ENCODE peak calls at places on chromosomes 7 and 10, in ten cellular contexts. One of them, this sample, is unnamed.

GRCh38 chr7:105245398-105246099 is 143.2 kb downstream of the SRPK2 start:
- DNase-seq in BE2C: no peak
- DNase-seq in transverse colon: no peak
- DNase-seq in sigmoid colon: no peak
- DNase-seq in mammary epithelial cell: no peak
- DNase-seq in NB4: no peak
- DNase-seq in cardiac fibroblast: peak
- DNase-seq in HCT116: no peak
- DNase-seq in RWPE1: no peak
- DNase-seq in ovary: peak
- DNase-seq in this sample: no peak

GRCh38 chr7:38699481-38699880 is 68.3 kb upstream of the AMPH start:
- DNase-seq in RWPE1: no peak
- DNase-seq in mammary epithelial cell: no peak
- DNase-seq in NB4: no peak
- DNase-seq in cardiac fibroblast: peak
- DNase-seq in HCT116: no peak
- DNase-seq in sigmoid colon: no peak
- DNase-seq in BE2C: no peak
- DNase-seq in transverse colon: no peak
- DNase-seq in ovary: no peak
- DNase-seq in this sample: no peak

GRCh38 chr7:155224116-155224811 is 73.4 kb upstream of the INSIG1 start:
- DNase-seq in cardiac fibroblast: no peak
- DNase-seq in mammary epithelial cell: peak
- DNase-seq in RWPE1: no peak
- DNase-seq in BE2C: no peak
- DNase-seq in HCT116: no peak
- DNase-seq in sigmoid colon: no peak
- DNase-seq in NB4: no peak
- DNase-seq in transverse colon: no peak
- DNase-seq in ovary: no peak
- DNase-seq in this sample: no peak

GRCh38 chr10:92699518-92700272 is 9.9 kb downstream of the HHEX start:
- DNase-seq in sigmoid colon: no peak
- DNase-seq in mammary epithelial cell: peak
- DNase-seq in transverse colon: peak
- DNase-seq in HCT116: no peak
- DNase-seq in RWPE1: no peak
- DNase-seq in cardiac fibroblast: peak
- DNase-seq in ovary: no peak
- DNase-seq in NB4: peak
- DNase-seq in BE2C: peak
- DNase-seq in this sample: peak

GRCh38 chr7:154651501-154651900 is 351.4 kb downstream of the PAXIP1 start:
- DNase-seq in transverse colon: no peak
- DNase-seq in RWPE1: no peak
- DNase-seq in BE2C: no peak
- DNase-seq in cardiac fibroblast: no peak
- DNase-seq in ovary: no peak
- DNase-seq in mammary epithelial cell: no peak
- DNase-seq in HCT116: no peak
- DNase-seq in sigmoid colon: no peak
- DNase-seq in NB4: no peak
- DNase-seq in this sample: no peak

GRCh38 chr10:15642095-15642494 is 77.6 kb downstream of the ITGA8 start:
- DNase-seq in transverse colon: no peak
- DNase-seq in BE2C: no peak
- DNase-seq in cardiac fibroblast: peak
- DNase-seq in NB4: no peak
- DNase-seq in RWPE1: no peak
- DNase-seq in ovary: no peak
- DNase-seq in HCT116: no peak
- DNase-seq in mammary epithelial cell: no peak
- DNase-seq in sigmoid colon: no peak
- DNase-seq in this sample: no peak

GRCh38 chr10:132451506-132452215 is 54.7 kb downstream of the PWWP2B start:
- DNase-seq in BE2C: peak
- DNase-seq in NB4: peak
- DNase-seq in mammary epithelial cell: peak
- DNase-seq in sigmoid colon: no peak
- DNase-seq in cardiac fibroblast: no peak
- DNase-seq in transverse colon: peak
- DNase-seq in HCT116: no peak
- DNase-seq in RWPE1: no peak
- DNase-seq in ovary: peak
- DNase-seq in this sample: peak

GRCh38 chr10:7853892-7854289 is 35.6 kb downstream of the TAF3 start:
- DNase-seq in transverse colon: no peak
- DNase-seq in sigmoid colon: no peak
- DNase-seq in ovary: no peak
- DNase-seq in NB4: no peak
- DNase-seq in cardiac fibroblast: no peak
- DNase-seq in HCT116: no peak
- DNase-seq in mammary epithelial cell: no peak
- DNase-seq in BE2C: no peak
- DNase-seq in RWPE1: no peak
- DNase-seq in this sample: no peak

GRCh38 chr10:74208997-74209396 is 58.0 kb downstream of the ADK start:
- DNase-seq in NB4: no peak
- DNase-seq in sigmoid colon: no peak
- DNase-seq in mammary epithelial cell: no peak
- DNase-seq in BE2C: no peak
- DNase-seq in RWPE1: no peak
- DNase-seq in transverse colon: no peak
- DNase-seq in cardiac fibroblast: no peak
- DNase-seq in HCT116: no peak
- DNase-seq in ovary: no peak
- DNase-seq in this sample: no peak

GRCh38 chr10:74213019-74213418 is 62.0 kb downstream of the ADK start:
- DNase-seq in HCT116: no peak
- DNase-seq in RWPE1: no peak
- DNase-seq in NB4: no peak
- DNase-seq in BE2C: no peak
- DNase-seq in ovary: no peak
- DNase-seq in mammary epithelial cell: no peak
- DNase-seq in transverse colon: no peak
- DNase-seq in sigmoid colon: no peak
- DNase-seq in cardiac fibroblast: no peak
- DNase-seq in this sample: no peak

GRCh38 chr10:74208081-74208480 is 57.1 kb downstream of the ADK start:
- DNase-seq in mammary epithelial cell: no peak
- DNase-seq in BE2C: no peak
- DNase-seq in sigmoid colon: no peak
- DNase-seq in cardiac fibroblast: no peak
- DNase-seq in RWPE1: no peak
- DNase-seq in ovary: no peak
- DNase-seq in transverse colon: peak
- DNase-seq in NB4: no peak
- DNase-seq in HCT116: no peak
- DNase-seq in this sample: no peak

GRCh38 chr10:74207681-74208080 is 56.7 kb downstream of the ADK start:
- DNase-seq in sigmoid colon: no peak
- DNase-seq in mammary epithelial cell: no peak
- DNase-seq in HCT116: no peak
- DNase-seq in BE2C: no peak
- DNase-seq in NB4: no peak
- DNase-seq in RWPE1: no peak
- DNase-seq in cardiac fibroblast: no peak
- DNase-seq in transverse colon: no peak
- DNase-seq in ovary: no peak
- DNase-seq in this sample: no peak

DNA sequence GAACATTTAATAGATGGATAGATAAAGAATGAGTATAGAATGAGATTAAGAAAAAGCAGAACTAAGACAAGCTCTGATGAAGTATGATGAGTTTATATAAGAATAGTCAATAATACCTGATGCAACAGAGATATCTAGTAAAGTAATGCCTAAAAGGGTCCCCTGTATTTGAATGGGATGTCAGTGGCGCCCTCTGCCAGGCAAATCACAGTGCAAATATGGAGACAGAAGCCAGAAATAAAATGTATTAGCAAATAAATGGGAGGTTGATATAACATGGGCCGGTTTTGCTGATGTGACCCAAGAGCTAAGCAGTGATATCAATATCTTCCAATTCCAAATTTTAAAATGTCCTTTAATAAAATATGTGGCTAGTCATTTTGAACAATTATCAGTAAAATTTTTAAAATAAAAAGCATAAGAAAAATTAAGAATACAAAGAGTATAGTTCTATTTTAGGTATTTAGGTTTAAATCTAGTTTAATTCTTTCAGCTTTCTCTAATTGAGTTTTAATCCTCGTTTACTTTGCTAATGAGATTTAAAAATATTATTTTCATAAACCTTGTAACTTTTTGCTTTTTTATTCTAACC is 62.6 kb downstream of the ADK start:
- DNase-seq in NB4: peak
- DNase-seq in sigmoid colon: no peak
- DNase-seq in HCT116: peak
- DNase-seq in mammary epithelial cell: no peak
- DNase-seq in transverse colon: peak
- DNase-seq in RWPE1: peak
- DNase-seq in ovary: peak
- DNase-seq in cardiac fibroblast: peak
- DNase-seq in BE2C: peak
- DNase-seq in this sample: no peak
- TF ChIP-seq CTCF in NB4: peak
- TF ChIP-seq CTCF in sigmoid colon: no peak
- TF ChIP-seq CTCF in HCT116: peak
- TF ChIP-seq CTCF in mammary epithelial cell: peak
- TF ChIP-seq CTCF in transverse colon: peak
- TF ChIP-seq CTCF in RWPE1: peak
- TF ChIP-seq CTCF in ovary: no peak
- TF ChIP-seq CTCF in cardiac fibroblast: peak
- TF ChIP-seq CTCF in BE2C: peak
- TF ChIP-seq CTCF in this sample: no peak

DNA sequence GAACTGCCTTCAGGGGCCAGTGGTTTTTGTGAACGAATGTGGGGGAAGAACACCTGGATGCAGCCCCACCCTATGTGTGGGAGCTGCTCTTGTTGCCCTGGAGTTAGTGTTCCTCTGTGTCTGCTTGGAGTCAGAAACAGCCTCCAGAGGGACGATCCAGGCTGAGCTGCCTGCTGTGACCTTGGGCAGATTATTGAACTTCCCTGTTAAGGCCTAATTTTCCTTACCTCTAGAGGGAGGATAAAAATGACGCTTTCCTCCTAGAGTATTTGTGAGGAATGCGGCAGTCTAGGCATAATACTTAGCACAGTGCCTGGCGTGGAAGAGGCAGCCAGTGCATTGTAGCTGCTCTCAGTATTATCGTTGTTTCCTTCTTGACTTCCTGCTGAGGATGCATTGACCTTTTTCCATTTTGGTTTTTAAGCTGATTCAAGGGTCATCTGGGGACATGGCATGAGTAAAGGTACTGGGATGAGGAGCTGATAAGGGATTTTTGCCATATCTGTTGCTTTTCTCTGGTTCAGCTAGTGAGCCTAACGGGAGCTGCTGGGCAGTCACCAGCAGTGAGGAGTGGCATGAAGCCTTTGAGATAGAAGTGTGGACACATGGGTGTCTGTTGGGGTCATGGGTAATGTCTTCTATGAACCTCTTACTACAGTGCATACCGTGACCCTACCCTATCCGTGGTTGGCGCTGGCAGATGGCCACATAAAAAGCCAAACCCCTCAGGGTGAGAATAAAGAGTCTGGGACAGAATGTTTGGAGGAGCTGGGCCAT is 6.4 kb downstream of the ZFYVE27 start:
- DNase-seq in ovary: peak
- DNase-seq in RWPE1: no peak
- DNase-seq in cardiac fibroblast: no peak
- DNase-seq in transverse colon: no peak
- DNase-seq in HCT116: no peak
- DNase-seq in NB4: no peak
- DNase-seq in mammary epithelial cell: peak
- DNase-seq in BE2C: no peak
- DNase-seq in sigmoid colon: no peak
- DNase-seq in this sample: no peak
- TF ChIP-seq CTCF in ovary: no peak
- TF ChIP-seq CTCF in RWPE1: no peak
- TF ChIP-seq CTCF in cardiac fibroblast: no peak
- TF ChIP-seq CTCF in transverse colon: no peak
- TF ChIP-seq CTCF in HCT116: no peak
- TF ChIP-seq CTCF in NB4: no peak
- TF ChIP-seq CTCF in mammary epithelial cell: no peak
- TF ChIP-seq CTCF in BE2C: no peak
- TF ChIP-seq CTCF in sigmoid colon: no peak
- TF ChIP-seq CTCF in this sample: no peak

GRCh38 chr10:53453196-53453595 is 680.6 kb upstream of the MBL2 start:
- DNase-seq in transverse colon: no peak
- DNase-seq in cardiac fibroblast: no peak
- DNase-seq in HCT116: no peak
- DNase-seq in sigmoid colon: no peak
- DNase-seq in NB4: peak
- DNase-seq in ovary: no peak
- DNase-seq in RWPE1: no peak
- DNase-seq in mammary epithelial cell: no peak
- DNase-seq in BE2C: no peak
- DNase-seq in this sample: no peak
- TF ChIP-seq CTCF in transverse colon: no peak
- TF ChIP-seq CTCF in cardiac fibroblast: no peak
- TF ChIP-seq CTCF in HCT116: no peak
- TF ChIP-seq CTCF in sigmoid colon: no peak
- TF ChIP-seq CTCF in NB4: peak
- TF ChIP-seq CTCF in ovary: no peak
- TF ChIP-seq CTCF in RWPE1: no peak
- TF ChIP-seq CTCF in mammary epithelial cell: no peak
- TF ChIP-seq CTCF in BE2C: peak
- TF ChIP-seq CTCF in this sample: no peak

DNA sequence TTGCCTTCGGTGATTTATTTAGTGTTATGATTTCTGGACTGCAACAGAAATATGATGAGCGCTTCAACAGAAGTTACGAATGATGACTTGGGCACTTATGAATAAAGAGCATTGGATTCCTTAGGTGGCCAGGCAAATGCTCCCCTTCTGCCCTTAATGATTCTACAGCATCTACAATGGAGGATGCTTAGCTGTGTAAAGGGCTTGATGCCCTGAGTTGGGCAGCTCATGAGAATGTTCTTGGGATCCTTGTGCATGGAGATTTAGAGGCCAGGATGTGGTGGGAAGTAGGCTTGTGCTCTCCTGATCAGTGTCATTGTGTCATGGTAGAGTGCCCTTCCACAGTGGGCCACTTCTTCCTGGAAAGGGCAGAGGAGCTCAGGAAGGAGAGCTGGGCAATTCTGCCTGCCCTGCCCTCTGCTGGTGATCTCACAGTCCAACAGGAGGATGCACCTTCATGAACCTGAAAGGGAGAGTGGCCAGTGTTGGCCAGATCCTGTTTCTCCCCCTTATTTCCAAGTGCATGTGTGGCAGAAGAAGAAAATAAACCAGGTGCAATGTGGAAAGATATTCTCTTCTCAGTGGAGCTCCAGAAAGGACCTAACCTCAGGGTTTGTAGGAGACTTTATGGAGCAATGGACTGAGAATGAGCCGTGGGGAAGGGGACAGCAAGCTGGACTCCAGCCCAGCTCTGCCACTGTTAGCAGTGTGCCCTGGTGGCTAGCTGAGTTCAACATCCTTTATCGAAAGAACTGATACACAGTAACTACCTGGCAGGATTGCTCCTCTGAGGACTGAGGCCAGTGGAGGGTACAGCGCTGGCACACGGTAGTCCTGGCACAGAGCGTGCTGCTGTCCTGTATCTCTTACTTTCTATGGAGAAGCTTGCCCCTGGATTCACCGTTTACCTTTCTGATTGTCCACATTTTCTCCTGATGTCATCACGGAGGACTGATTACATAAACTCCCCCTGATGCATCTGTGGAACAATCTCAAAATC is 182.9 kb downstream of the BMPER start:
- DNase-seq in BE2C: peak
- DNase-seq in ovary: no peak
- DNase-seq in RWPE1: no peak
- DNase-seq in NB4: peak
- DNase-seq in mammary epithelial cell: peak
- DNase-seq in cardiac fibroblast: peak
- DNase-seq in transverse colon: peak
- DNase-seq in sigmoid colon: no peak
- DNase-seq in HCT116: peak
- DNase-seq in this sample: peak
- TF ChIP-seq CTCF in BE2C: peak
- TF ChIP-seq CTCF in ovary: no peak
- TF ChIP-seq CTCF in RWPE1: peak
- TF ChIP-seq CTCF in NB4: peak
- TF ChIP-seq CTCF in mammary epithelial cell: peak
- TF ChIP-seq CTCF in cardiac fibroblast: peak
- TF ChIP-seq CTCF in transverse colon: peak
- TF ChIP-seq CTCF in sigmoid colon: peak
- TF ChIP-seq CTCF in HCT116: peak
- TF ChIP-seq CTCF in this sample: peak

This sample was measured in nephron progenitor cell.